ENCODE peak calls at places on chromosomes 2 and 18, in seven cellular contexts. H is tibial artery, V is A549, E is left ventricle myocardium inferior, O is WERI-Rb-1, B is brain microvascular endothelial cell, P is lower lobe of right lung. S is an unnamed sample.

GRCh38 chr2:7430869-7431641 is 513.8 kb downstream of the RNF144A start:
- DNase-seq in H (peak), V (no peak), E (peak), O (peak), B (no peak), P (peak), S (peak)

GRCh38 chr2:122070241-122070731 is 314.8 kb downstream of the TSN start:
- DNase-seq in H (no peak), V (no peak), E (no peak), O (no peak), B (peak), P (no peak), S (no peak)

GRCh38 chr2:141699573-141699972 is 431.2 kb downstream of the LRP1B start:
- DNase-seq in H (no peak), V (no peak), E (no peak), O (no peak), B (no peak), P (no peak), S (no peak)

GRCh38 chr2:232422051-232422450 is 15.4 kb downstream of the ALPG start:
- DNase-seq in H (no peak), V (no peak), E (no peak), O (no peak), B (no peak), P (peak), S (no peak)

GRCh38 chr2:225354281-225354774 is 45.2 kb upstream of the NYAP2 start:
- DNase-seq in H (no peak), V (no peak), E (no peak), O (no peak), B (peak), P (no peak), S (no peak)

GRCh38 chr18:26771524-26771923 is 94.0 kb downstream of the AQP4 start:
- DNase-seq in H (no peak), V (no peak), E (no peak), O (peak), B (no peak), P (no peak), S (no peak)

GRCh38 chr2:10817413-10817812 is 4.8 kb upstream of the PDIA6 start:
- DNase-seq in H (no peak), V (peak), E (no peak), O (no peak), B (no peak), P (no peak), S (no peak)

GRCh38 chr2:109333414-109334194 is 204.6 kb downstream of the SH3RF3 start:
- DNase-seq in H (no peak), V (peak), E (no peak), O (no peak), B (peak), P (no peak), S (no peak)

GRCh38 chr2:152369176-152369860 is 34.3 kb downstream of the FMNL2 start:
- DNase-seq in H (no peak), V (no peak), E (no peak), O (no peak), B (peak), P (no peak), S (no peak)

GRCh38 chr2:196279496-196279895 is 108.1 kb upstream of the STK17B start:
- DNase-seq in H (no peak), V (no peak), E (no peak), O (no peak), B (no peak), P (no peak), S (no peak)

GRCh38 chr2:47094519-47095155 is 60.5 kb downstream of the STPG4 start:
- DNase-seq in H (no peak), V (no peak), E (no peak), O (no peak), B (no peak), P (no peak), S (peak)

GRCh38 chr18:9095297-9096012 is 7.0 kb upstream of the NDUFV2 start:
- DNase-seq in H (no peak), V (no peak), E (no peak), O (no peak), B (peak), P (no peak), S (no peak)

GRCh38 chr2:189254268-189254883 is 74.8 kb upstream of the COL5A2 start:
- DNase-seq in H (peak), V (no peak), E (peak), O (no peak), B (peak), P (peak), S (peak)

GRCh38 chr2:85999131-85999831 is 106.4 kb downstream of the POLR1A start:
- DNase-seq in H (no peak), V (no peak), E (no peak), O (no peak), B (peak), P (no peak), S (no peak)

GRCh38 chr18:57188851-57189565 is 42.1 kb downstream of the BOD1L2 start:
- DNase-seq in H (no peak), V (no peak), E (no peak), O (no peak), B (no peak), P (no peak), S (no peak)

GRCh38 chr18:42586603-42587002 is 528.9 kb downstream of the RIT2 start:
- DNase-seq in H (no peak), V (no peak), E (no peak), O (no peak), B (no peak), P (no peak), S (no peak)

GRCh38 chr2:60899230-60899891 is 18.0 kb downstream of the REL start:
- DNase-seq in H (no peak), V (no peak), E (no peak), O (no peak), B (no peak), P (no peak), S (no peak)

GRCh38 chr18:23862071-23862470 is 152.5 kb upstream of the TTC39C start:
- DNase-seq in H (no peak), V (no peak), E (no peak), O (no peak), B (peak), P (no peak), S (no peak)

GRCh38 chr2:18792226-18792629 is 202.9 kb upstream of the NT5C1B start:
- DNase-seq in H (no peak), V (no peak), E (no peak), O (no peak), B (no peak), P (no peak), S (no peak)

GRCh38 chr2:183059561-183059960 is 19.0 kb upstream of the DUSP19 start:
- DNase-seq in H (no peak), V (peak), E (no peak), O (no peak), B (peak), P (no peak), S (no peak)

GRCh38 chr2:184685999-184686841 is 87.9 kb downstream of the ZNF804A start:
- DNase-seq in H (no peak), V (no peak), E (no peak), O (no peak), B (peak), P (no peak), S (no peak)

GRCh38 chr2:128315829-128316776 is 2.6 kb downstream of the HS6ST1 start:
- DNase-seq in H (peak), V (no peak), E (peak), O (no peak), B (no peak), P (peak), S (peak)

GRCh38 chr2:14608245-14608644 is 24.3 kb upstream of the LRATD1 start:
- DNase-seq in H (no peak), V (no peak), E (no peak), O (no peak), B (no peak), P (no peak), S (no peak)

GRCh38 chr18:78681934-78682333 is 297.7 kb upstream of the SALL3 start:
- DNase-seq in H (no peak), V (no peak), E (no peak), O (no peak), B (no peak), P (no peak), S (no peak)

GRCh38 chr18:23716516-23716915 is 27.3 kb downstream of the LAMA3 start:
- DNase-seq in H (no peak), V (no peak), E (no peak), O (no peak), B (peak), P (no peak), S (no peak)

GRCh38 chr2:217160978-217161973 is 301.4 kb upstream of the TNP1 start:
- DNase-seq in H (no peak), V (no peak), E (no peak), O (no peak), B (no peak), P (no peak), S (no peak)

GRCh38 chr2:169193624-169194023 is 124.3 kb downstream of the DHRS9 start:
- DNase-seq in H (no peak), V (no peak), E (no peak), O (no peak), B (no peak), P (no peak), S (no peak)

GRCh38 chr2:236758406-236758805 is 188.8 kb downstream of the ACKR3 start:
- DNase-seq in H (no peak), V (no peak), E (no peak), O (no peak), B (no peak), P (no peak), S (no peak)

GRCh38 chr2:109348645-109349554 is 219.9 kb downstream of the SH3RF3 start:
- DNase-seq in H (no peak), V (no peak), E (no peak), O (no peak), B (no peak), P (no peak), S (no peak)

GRCh38 chr2:216620806-216621205 is 12.4 kb upstream of the IGFBP2 start:
- DNase-seq in H (no peak), V (no peak), E (no peak), O (peak), B (no peak), P (no peak), S (no peak)

GRCh38 chr18:28792404-28793103 is 615.6 kb upstream of the CDH2 start:
- DNase-seq in H (no peak), V (no peak), E (no peak), O (no peak), B (no peak), P (no peak), S (no peak)

GRCh38 chr2:127205211-127206140 is 14.6 kb downstream of the CYP27C1 start:
- DNase-seq in H (no peak), V (no peak), E (no peak), O (no peak), B (no peak), P (no peak), S (no peak)

GRCh38 chr2:37343537-37344434 is 644 bp upstream of the QPCT start:
- DNase-seq in H (no peak), V (peak), E (no peak), O (no peak), B (peak), P (no peak), S (no peak)

GRCh38 chr2:197932374-197932773 is 128.0 kb downstream of the PLCL1 start:
- DNase-seq in H (no peak), V (no peak), E (no peak), O (no peak), B (no peak), P (no peak), S (no peak)
- H3K4me3 ChIP-seq in H (no peak), V (no peak), E (no peak), O (no peak), B (no peak), P (no peak), S (no peak)

GRCh38 chr2:234191819-234192407 is 141.4 kb downstream of the SPP2 start:
- DNase-seq in H (no peak), V (peak), E (no peak), O (no peak), B (peak), P (no peak), S (no peak)
- TF ChIP-seq CTCF in H (no peak), V (no peak), E (no peak), O (no peak), B (no peak), P (no peak), S (no peak)

DNA sequence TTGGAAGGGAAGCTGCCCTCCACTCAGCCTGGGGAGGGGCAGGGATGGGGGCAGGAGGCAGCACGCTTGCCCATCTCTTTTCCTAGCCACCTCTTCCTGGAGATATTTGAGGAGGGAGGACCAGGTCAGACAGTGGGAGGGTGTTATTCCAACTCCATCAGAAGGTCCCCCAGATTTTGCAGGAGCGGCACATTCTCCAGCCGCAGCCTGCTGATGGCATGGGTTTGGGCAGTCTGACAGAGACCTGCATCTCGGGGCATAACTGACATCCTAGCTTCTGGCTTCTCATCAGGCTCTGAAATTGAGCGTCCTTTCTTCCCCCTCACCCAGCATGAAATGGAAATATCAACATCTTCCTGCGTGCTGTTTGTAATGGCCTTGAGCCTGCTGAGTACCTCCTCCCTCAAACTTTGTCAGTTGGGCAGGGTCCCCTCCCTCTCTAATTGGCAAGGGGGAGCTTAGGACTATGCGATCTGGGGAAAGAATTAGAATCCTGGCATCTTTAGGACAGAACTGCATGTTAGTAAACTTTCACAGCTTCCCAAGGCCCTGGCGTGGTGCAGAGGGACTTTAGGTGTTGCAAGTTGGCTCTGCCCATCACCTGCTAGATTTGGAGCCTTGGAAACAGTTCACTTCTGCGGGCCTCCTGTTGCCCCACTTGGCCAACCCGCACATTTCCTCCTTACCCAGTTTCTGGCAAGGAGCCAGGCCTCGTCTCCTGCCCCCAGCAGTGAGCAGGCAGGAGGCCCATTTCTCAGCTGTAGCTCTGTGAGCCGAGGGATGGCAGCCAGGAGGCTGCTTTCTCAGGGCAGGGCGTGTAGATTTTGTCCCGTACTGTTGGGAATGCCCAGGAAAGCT is 2.2 kb downstream of the ITM2C start:
- DNase-seq in H (no peak), V (no peak), E (no peak), O (no peak), B (no peak), P (no peak), S (no peak)
- H3K4me3 ChIP-seq in H (no peak), V (no peak), E (no peak), O (no peak), B (no peak), P (no peak), S (no peak)

DNA sequence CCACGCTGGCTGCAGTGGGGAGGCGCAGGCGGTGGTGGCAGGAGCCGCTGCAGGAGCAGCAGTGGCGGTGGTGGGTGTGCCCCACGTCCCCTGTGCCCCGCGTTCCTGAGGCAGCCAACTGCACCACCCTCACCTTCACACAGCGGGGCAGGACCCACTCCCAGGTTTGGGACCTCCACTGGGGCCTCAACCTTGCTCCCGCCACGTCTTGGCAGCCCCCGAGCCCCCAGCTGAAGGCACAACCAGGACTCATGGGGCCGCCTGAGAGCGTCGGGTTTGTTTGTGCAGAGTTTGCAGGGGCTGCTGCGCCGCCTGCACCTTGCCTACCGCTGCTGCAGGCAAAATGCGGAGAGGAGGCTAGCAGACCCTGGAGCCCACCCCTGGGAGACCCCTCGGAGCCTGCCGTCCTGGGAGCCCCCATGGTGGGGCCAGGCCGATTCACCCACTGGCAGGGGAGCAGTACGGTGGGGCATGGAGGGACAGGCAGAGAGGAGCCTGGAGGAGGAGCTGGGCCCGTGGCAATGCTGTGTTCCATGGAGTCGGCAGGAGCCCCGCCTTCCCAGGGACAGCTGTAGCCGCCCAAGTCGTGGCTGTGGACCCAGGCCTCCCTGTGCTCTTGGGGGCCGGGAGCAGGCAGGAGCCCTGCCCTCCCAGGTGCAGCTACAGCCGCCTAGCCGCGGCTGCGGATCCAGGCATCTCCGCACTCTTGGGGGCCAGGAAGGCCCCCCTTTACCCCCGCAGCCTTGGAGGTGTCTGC is 14.7 kb upstream of the EML6 start:
- DNase-seq in H (peak), V (no peak), E (peak), O (peak), B (no peak), P (peak), S (peak)
- TF ChIP-seq CTCF in H (no peak), V (no peak), E (peak), O (peak), B (peak), P (no peak), S (no peak)